ENCODE peak calls at places on chromosome 17, in four cellular contexts. P is ovary, X is heart left ventricle, T is testis. M is an unnamed sample.
A peak's percentile ranks its signal among the peaks of the same experiment; 100 is the strongest.

GRCh38 chr17:36747861-36748260 is 146.5 kb downstream of the MRM1 start:
- DNase-seq in P (no peak), X (no peak), T (no peak), M (no peak)

GRCh38 chr17:17641621-17642409 is 39.4 kb upstream of the RAI1 start:
- DNase-seq in P (peak; percentile 87), T (peak; percentile 78), X (peak; percentile 76), M (peak; percentile 70)

GRCh38 chr17:81244358-81245023 is 5.4 kb downstream of the NDUFAF8 start:
- DNase-seq in T (no peak), X (peak; percentile 19), P (no peak), M (no peak)

GRCh38 chr17:80345841-80346497 is 69.0 kb upstream of the ENDOV start:
- DNase-seq in T (no peak), X (no peak), P (peak; percentile 21), M (no peak)

GRCh38 chr17:83014297-83014696 is 65.1 kb upstream of the METRNL start:
- DNase-seq in P (no peak), X (no peak), T (no peak), M (no peak)

GRCh38 chr17:47978324-47978723 is 7.4 kb downstream of the CDK5RAP3 start:
- DNase-seq in X (peak; percentile 59), T (peak; percentile 64), P (peak; percentile 61), M (peak; percentile 65)

GRCh38 chr17:60971515-60972369 is 294.1 kb downstream of the BCAS3 start:
- DNase-seq in X (no peak), T (no peak), P (no peak), M (peak; percentile 18)

GRCh38 chr17:58278661-58279015 is 2.1 kb downstream of the MPO start:
- DNase-seq in X (peak; percentile 68), P (no peak), T (no peak), M (no peak)

GRCh38 chr17:63698381-63698885 is 1.5 kb downstream of the LIMD2 start:
- DNase-seq in X (no peak), P (no peak), T (no peak), M (no peak)

GRCh38 chr17:76268015-76268749 is 3.0 kb downstream of the UBALD2 start:
- DNase-seq in X (peak; percentile 87), T (peak; percentile 57), P (no peak), M (peak; percentile 65)

GRCh38 chr17:81453049-81453448 is 57.8 kb downstream of the BAHCC1 start:
- DNase-seq in X (no peak), T (no peak), P (no peak), M (no peak)

GRCh38 chr17:57760001-57760400 is 14.9 kb upstream of the CCDC182 start:
- DNase-seq in T (no peak), P (no peak), X (no peak), M (no peak)

GRCh38 chr17:1040216-1040600 is 43.3 kb downstream of the TIMM22 start:
- DNase-seq in X (peak; percentile 65), T (no peak), P (no peak), M (no peak)

GRCh38 chr17:82324566-82325285 is 7.3 kb upstream of the CD7 start:
- DNase-seq in X (no peak), P (no peak), T (no peak), M (no peak)

GRCh38 chr17:20009052-20009301 is 182 bp upstream of the SPECC1 start:
- DNase-seq in P (no peak), T (no peak), X (no peak), M (no peak)

GRCh38 chr17:37447641-37448040 is 41.0 kb downstream of the TADA2A start:
- DNase-seq in P (no peak), T (no peak), X (no peak), M (no peak)

GRCh38 chr17:82835766-82836512 is 3.9 kb downstream of the ZNF750 start:
- DNase-seq in T (no peak), P (peak; percentile 34), X (no peak), M (no peak)

GRCh38 chr17:79842656-79843474 is 3.6 kb upstream of the CBX4 start:
- DNase-seq in T (no peak), X (no peak), P (peak; percentile 66), M (no peak)

GRCh38 chr17:36149296-36149820 is 27.1 kb downstream of the TBC1D3B start:
- DNase-seq in P (peak; percentile 57), T (peak; percentile 72), X (peak; percentile 44), M (peak; percentile 35)

GRCh38 chr17:67421869-67422273 is 44.8 kb downstream of the PITPNC1 start:
- DNase-seq in X (no peak), T (no peak), P (no peak), M (no peak)

GRCh38 chr17:47315451-47316266 is 8.1 kb upstream of the EFCAB13 start:
- DNase-seq in P (no peak), T (peak; percentile 51), X (no peak), M (peak; percentile 35)

GRCh38 chr17:42613699-42614295 is 4.3 kb downstream of the TUBG1 start:
- DNase-seq in X (no peak), T (no peak), P (no peak), M (no peak)

GRCh38 chr17:42623732-42624596 is 14.5 kb downstream of the TUBG1 start:
- DNase-seq in X (no peak), T (no peak), P (no peak), M (peak; percentile 89)

GRCh38 chr17:42617956-42618431 is 8.5 kb downstream of the TUBG1 start:
- DNase-seq in T (no peak), P (no peak), X (no peak), M (no peak)

DNA sequence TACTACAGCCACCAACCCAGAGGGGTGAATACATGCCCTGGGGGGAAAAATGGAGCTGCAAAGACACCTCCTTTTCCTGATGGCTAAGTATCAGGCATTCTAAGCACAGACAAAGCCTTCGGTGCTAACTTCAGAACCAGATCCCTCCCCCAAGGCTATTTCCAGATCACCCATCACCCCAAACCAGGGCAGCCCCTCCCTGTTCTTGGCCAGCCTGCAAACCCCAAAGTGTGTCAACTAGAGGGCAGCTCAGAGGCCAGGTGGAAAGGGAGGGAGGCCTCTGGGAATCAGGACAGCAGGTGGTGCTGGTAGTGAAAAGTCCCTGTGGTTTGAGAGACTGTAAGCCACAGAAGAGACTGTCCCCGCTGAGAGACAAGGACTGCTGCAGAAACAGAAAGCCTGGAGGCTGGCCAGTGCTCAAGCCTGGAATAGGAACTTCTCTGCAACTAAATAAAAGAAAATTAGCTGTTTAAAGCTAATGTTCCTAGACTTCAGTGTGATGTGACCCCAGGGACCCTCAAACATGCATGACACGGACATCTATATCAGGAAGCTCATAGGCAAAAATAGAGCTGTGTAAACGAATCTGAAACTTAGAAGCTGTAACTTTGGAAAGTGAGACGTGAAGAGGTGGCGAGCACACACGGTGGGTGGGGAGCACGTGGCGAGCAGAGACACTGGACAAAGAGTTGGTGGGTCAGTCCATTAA is 9.1 kb downstream of the TUBG1 start:
- DNase-seq in T (peak; percentile 74), X (peak; percentile 82), P (peak; percentile 42), M (peak; percentile 72)
- H3K4me3 ChIP-seq in T (no peak overlapping the region), X (no peak overlapping the region), P (no peak overlapping the region), M (no peak overlapping the region)

GRCh38 chr17:78252111-78252634 is 20.7 kb downstream of the TMEM235 start:
- DNase-seq in P (no peak), X (no peak), T (no peak), M (no peak)

GRCh38 chr17:78255953-78256704 is 24.7 kb downstream of the TMEM235 start:
- DNase-seq in P (no peak), X (peak; percentile 17), T (no peak), M (no peak)

GRCh38 chr17:78252701-78253635 is 21.5 kb downstream of the TMEM235 start:
- DNase-seq in P (peak; percentile 38), T (no peak), X (peak; percentile 31), M (no peak)

GRCh38 chr17:78255029-78255656 is 23.7 kb downstream of the TMEM235 start:
- DNase-seq in T (no peak), P (peak; percentile 45), X (no peak), M (no peak)

GRCh38 chr17:78253946-78254672 is 22.7 kb downstream of the TMEM235 start:
- DNase-seq in T (peak; percentile 91), X (peak; percentile 93), P (peak; percentile 91), M (peak; percentile 86)
- TF ChIP-seq POLR2A in T (no peak), X (peak; percentile 21), P (no peak), M (peak; percentile 27)

GRCh38 chr17:8003594-8004181 is 1.3 kb downstream of the GUCY2D start:
- DNase-seq in P (no peak), X (no peak), T (no peak), M (no peak)
- H3K4me3 ChIP-seq in P (no peak overlapping the region), X (no peak overlapping the region), T (peak overlapping the region; percentile 12), M (no peak overlapping the region)

GRCh38 chr17:4893721-4894560 is 5.4 kb upstream of the C17orf107 start:
- DNase-seq in X (no peak), P (no peak), T (no peak), M (no peak)

GRCh38 chr17:4892063-4892410 is 7.3 kb upstream of the C17orf107 start:
- DNase-seq in P (no peak), T (no peak), X (no peak), M (no peak)

GRCh38 chr17:4893272-4893671 is 6.1 kb upstream of the C17orf107 start:
- DNase-seq in P (no peak), X (no peak), T (no peak), M (no peak)

GRCh38 chr17:4892499-4893221 is 6.7 kb upstream of the C17orf107 start:
- DNase-seq in T (no peak), X (no peak), P (no peak), M (no peak)

DNA sequence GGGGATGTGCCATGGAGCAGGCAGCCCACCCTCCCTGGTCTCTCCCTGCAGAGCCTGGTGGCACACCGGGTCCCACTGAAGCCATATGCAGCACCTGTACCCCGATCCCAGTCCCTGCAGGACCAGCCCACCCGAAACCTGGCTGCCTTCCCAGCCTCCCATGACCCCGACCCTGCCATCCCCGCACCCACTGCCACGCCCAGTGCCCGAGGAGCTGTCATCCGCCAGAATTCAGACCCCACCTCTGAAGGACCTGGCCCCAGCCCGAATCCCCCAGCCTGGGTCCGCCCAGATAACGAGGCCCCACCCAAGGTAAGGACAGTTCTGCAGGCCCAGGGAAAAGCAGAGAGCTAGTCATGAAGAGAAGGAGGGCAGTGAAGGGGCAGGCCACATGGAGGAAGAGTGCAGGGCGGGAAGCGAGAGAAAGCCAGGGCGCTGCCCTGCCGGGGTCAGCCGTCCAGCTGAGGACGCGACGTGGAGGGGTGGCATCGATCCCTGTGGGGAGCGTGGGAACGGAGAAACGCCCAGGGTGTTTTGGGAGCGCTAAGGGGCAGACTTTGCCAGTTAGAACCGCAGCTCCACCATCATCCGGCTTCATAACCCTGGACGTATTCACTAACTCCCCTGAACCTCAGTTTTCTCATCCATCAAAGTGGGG is 7.8 kb upstream of the C17orf107 start:
- DNase-seq in T (no peak), P (no peak), X (peak; percentile 25), M (no peak)
- TF ChIP-seq POLR2A in T (no peak), P (no peak), X (no peak), M (no peak)

GRCh38 chr17:42306385-42306667 is 18.0 kb downstream of the STAT5A start:
- DNase-seq in X (no peak), P (no peak), T (no peak), M (no peak)
- H3K4me3 ChIP-seq in X (no peak overlapping the region), P (no peak overlapping the region), T (no peak overlapping the region), M (no peak overlapping the region)

GRCh38 chr17:75024686-75025397 is 12.4 kb downstream of the MRPL58 start:
- DNase-seq in P (no peak), X (no peak), T (peak; percentile 59), M (no peak)
- TF ChIP-seq POLR2A in P (no peak), X (no peak), T (no peak), M (no peak)